ENCODE peak calls at places on chromosomes 4 and X, in nine cellular contexts. O is GM12864; A is PC-3; P is glutamatergic neuron; G is left ventricle myocardium inferior; F is psoas muscle; M is CD8-positive, alpha-beta T cell; B is cardiac muscle cell; K is astrocyte of the spinal cord. E is an unnamed sample.

GRCh38 chrX:10797493-10797892 is 177.1 kb upstream of the MID1 start:
- DNase-seq in O (no peak), A (peak), P (no peak), G (no peak), F (no peak), M (no peak), B (peak), K (peak), E (no peak)

GRCh38 chr4:174086829-174087799 is 196.4 kb downstream of the FBXO8 start:
- DNase-seq in O (no peak), A (no peak), P (no peak), G (no peak), F (no peak), M (no peak), B (no peak), K (no peak), E (no peak)

GRCh38 chr4:11005321-11005720 is 320.8 kb upstream of the CLNK start:
- DNase-seq in O (no peak), A (no peak), P (no peak), G (no peak), F (no peak), M (no peak), B (no peak), K (no peak), E (no peak)

GRCh38 chr4:102600689-102601088 is 99.5 kb downstream of the NFKB1 start:
- DNase-seq in O (no peak), A (no peak), P (no peak), G (no peak), F (no peak), M (no peak), B (no peak), K (no peak), E (no peak)

GRCh38 chr4:59727745-59728144 is 1472.4 kb upstream of the ADGRL3 start:
- DNase-seq in O (no peak), A (no peak), P (no peak), G (no peak), F (no peak), M (no peak), B (no peak), K (no peak), E (no peak)

GRCh38 chrX:71366674-71367256 is 608 bp downstream of the TAF1 start:
- DNase-seq in O (no peak), A (no peak), P (peak), G (peak), F (peak), M (peak), B (peak), K (peak), E (peak)

GRCh38 chr4:149293233-149293632 is 522.4 kb downstream of the IQCM start:
- DNase-seq in O (no peak), A (no peak), P (no peak), G (no peak), F (no peak), M (no peak), B (peak), K (no peak), E (no peak)

GRCh38 chrX:102067966-102068723 is 57.3 kb upstream of the TCEAL2 start:
- DNase-seq in O (no peak), A (peak), P (no peak), G (no peak), F (no peak), M (no peak), B (peak), K (peak), E (peak)

GRCh38 chr4:72629540-72629939 is 60.5 kb upstream of the ADAMTS3 start:
- DNase-seq in O (no peak), A (peak), P (no peak), G (no peak), F (no peak), M (no peak), B (peak), K (peak), E (no peak)

GRCh38 chr4:174928174-174928573 is 10.0 kb downstream of the ADAM29 start:
- DNase-seq in O (no peak), A (no peak), P (no peak), G (no peak), F (no peak), M (peak), B (no peak), K (no peak), E (no peak)

GRCh38 chrX:54714424-54714823 is 83.6 kb downstream of the ITIH6 start:
- DNase-seq in O (no peak), A (no peak), P (no peak), G (no peak), F (no peak), M (no peak), B (no peak), K (no peak), E (no peak)

GRCh38 chr4:5708171-5708828 is at the start of gene EVC2:
- DNase-seq in O (no peak), A (peak), P (peak), G (peak), F (peak), M (peak), B (peak), K (peak), E (peak)

GRCh38 chrX:56468441-56468840 is 95.0 kb upstream of the UBQLN2 start:
- DNase-seq in O (no peak), A (no peak), P (no peak), G (no peak), F (no peak), M (no peak), B (no peak), K (no peak), E (no peak)

GRCh38 chr4:123621072-123621705 is 224.6 kb downstream of the SPRY1 start:
- DNase-seq in O (no peak), A (no peak), P (no peak), G (no peak), F (peak), M (no peak), B (peak), K (peak), E (no peak)

GRCh38 chrX:72107841-72108590 is 23.7 kb downstream of the RTL5 start:
- DNase-seq in O (no peak), A (no peak), P (no peak), G (no peak), F (no peak), M (no peak), B (no peak), K (no peak), E (no peak)

GRCh38 chr4:183987529-183987946 is 82.4 kb downstream of the STOX2 start:
- DNase-seq in O (no peak), A (peak), P (no peak), G (peak), F (peak), M (no peak), B (peak), K (peak), E (no peak)

GRCh38 chrX:653316-653715 is 22.7 kb downstream of the SHOX start:
- DNase-seq in O (no peak), A (no peak), P (no peak), G (no peak), F (no peak), M (no peak), B (no peak), K (no peak), E (no peak)

GRCh38 chrX:102995316-102995715 is 58.2 kb downstream of the RAB40AL start:
- DNase-seq in O (no peak), A (no peak), P (no peak), G (no peak), F (no peak), M (no peak), B (no peak), K (no peak), E (no peak)

GRCh38 chr4:119246177-119246576 is 33.7 kb downstream of the USP53 start:
- DNase-seq in O (no peak), A (no peak), P (no peak), G (no peak), F (peak), M (no peak), B (no peak), K (no peak), E (no peak)

GRCh38 chr4:76526585-76526990 is 91.6 kb downstream of the SHROOM3 start:
- DNase-seq in O (no peak), A (peak), P (no peak), G (no peak), F (no peak), M (no peak), B (no peak), K (peak), E (no peak)

GRCh38 chr4:141346144-141346543 is 125.4 kb downstream of the ZNF330 start:
- DNase-seq in O (no peak), A (peak), P (no peak), G (no peak), F (no peak), M (no peak), B (peak), K (peak), E (no peak)

GRCh38 chr4:148857973-148858534 is 415.8 kb upstream of the NR3C2 start:
- DNase-seq in O (no peak), A (no peak), P (no peak), G (no peak), F (no peak), M (no peak), B (no peak), K (no peak), E (no peak)

GRCh38 chr4:145868637-145869409 is 69.8 kb downstream of the ZNF827 start:
- DNase-seq in O (peak), A (peak), P (no peak), G (no peak), F (no peak), M (no peak), B (peak), K (peak), E (no peak)

GRCh38 chrX:20711366-20711765 is 444.7 kb upstream of the RPS6KA3 start:
- DNase-seq in O (no peak), A (no peak), P (no peak), G (no peak), F (no peak), M (no peak), B (no peak), K (no peak), E (no peak)

GRCh38 chr4:82842593-82842992 is 44.0 kb upstream of the SCD5 start:
- DNase-seq in O (no peak), A (no peak), P (no peak), G (no peak), F (no peak), M (no peak), B (peak), K (no peak), E (no peak)

GRCh38 chr4:156196722-156197121 is 243.1 kb upstream of the CTSO start:
- DNase-seq in O (no peak), A (no peak), P (no peak), G (no peak), F (no peak), M (no peak), B (no peak), K (no peak), E (no peak)

GRCh38 chr4:53321151-53321987 is 44.5 kb downstream of the SCFD2 start:
- DNase-seq in O (no peak), A (peak), P (no peak), G (no peak), F (no peak), M (no peak), B (peak), K (peak), E (no peak)

GRCh38 chrX:115260330-115260729 is 26.4 kb upstream of the LRCH2 start:
- DNase-seq in O (no peak), A (peak), P (no peak), G (no peak), F (no peak), M (no peak), B (peak), K (peak), E (no peak)

GRCh38 chr4:157896726-157897125 is 276.1 kb downstream of the GASK1B start:
- DNase-seq in O (no peak), A (no peak), P (no peak), G (no peak), F (no peak), M (no peak), B (no peak), K (no peak), E (no peak)

GRCh38 chr4:76377922-76378321 is 43.0 kb downstream of the CCDC158 start:
- DNase-seq in O (no peak), A (peak), P (peak), G (no peak), F (no peak), M (peak), B (peak), K (peak), E (peak)

GRCh38 chr4:153465922-153466636 is at the start of gene TMEM131L:
- DNase-seq in O (no peak), A (peak), P (peak), G (peak), F (peak), M (peak), B (peak), K (peak), E (peak)

GRCh38 chrX:150163956-150164726 is 199.0 kb upstream of the MAMLD1 start:
- DNase-seq in O (no peak), A (no peak), P (no peak), G (no peak), F (no peak), M (no peak), B (no peak), K (no peak), E (no peak)

GRCh38 chrX:17038681-17039161 is 92.3 kb downstream of the REPS2 start:
- DNase-seq in O (no peak), A (no peak), P (no peak), G (no peak), F (no peak), M (no peak), B (peak), K (peak), E (no peak)

DNA sequence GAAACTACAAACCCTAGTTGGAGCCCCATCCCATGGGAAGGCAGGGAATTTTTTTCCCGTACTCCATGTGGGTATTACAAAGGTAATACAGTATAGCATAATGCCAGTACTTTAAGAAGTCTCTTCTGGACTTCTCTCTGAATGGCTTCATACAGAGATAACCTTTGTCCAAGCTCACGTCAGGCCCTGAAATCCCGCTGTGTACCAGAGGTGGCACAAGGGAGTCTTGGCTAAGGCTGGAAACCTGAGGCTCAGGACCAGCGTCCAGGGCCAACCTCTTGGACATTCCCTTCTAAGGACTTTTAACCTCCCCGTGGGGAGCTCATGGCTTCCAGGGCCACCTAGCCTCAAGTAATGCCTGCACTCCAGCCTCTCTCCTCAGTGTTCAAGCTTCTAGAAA is 338.9 kb upstream of the FAM241A start:
- DNase-seq in O (no peak), A (peak), P (peak), G (no peak), F (no peak), M (no peak), B (no peak), K (no peak), E (peak)
- TF ChIP-seq CTCF in O (peak), A (peak), P (no peak), G (no peak), F (no peak), M (no peak), B (no peak), K (peak), E (peak)

DNA sequence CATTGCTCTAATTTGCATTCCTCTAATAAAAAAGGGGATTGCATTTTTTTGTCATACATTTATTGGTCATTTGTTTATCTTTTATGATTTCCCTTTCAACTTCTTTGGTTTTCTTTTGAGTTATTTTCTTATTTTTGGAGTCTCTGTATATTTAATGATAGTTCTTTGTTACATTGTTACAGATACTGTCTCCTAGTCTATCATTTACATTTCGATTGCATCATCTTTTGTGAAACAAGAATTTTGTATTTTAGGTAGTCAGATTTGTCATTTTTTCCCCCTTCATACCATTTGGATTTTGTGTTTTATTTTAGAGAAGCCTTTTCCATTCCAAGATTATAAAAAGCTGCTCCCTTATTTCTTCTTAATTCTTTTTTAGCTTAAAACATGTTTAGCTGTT is 37.1 kb downstream of the SNX25 start:
- DNase-seq in O (no peak), A (no peak), P (no peak), G (no peak), F (no peak), M (no peak), B (no peak), K (no peak), E (no peak)
- TF ChIP-seq CTCF in O (no peak), A (no peak), P (no peak), G (no peak), F (no peak), M (no peak), B (no peak), K (no peak), E (no peak)

GRCh38 chr4:15021301-15021700 is 19.0 kb downstream of the CPEB2 start:
- DNase-seq in O (no peak), A (no peak), P (no peak), G (no peak), F (no peak), M (no peak), B (no peak), K (no peak), E (no peak)

GRCh38 chr4:15027921-15028435 is 25.7 kb downstream of the CPEB2 start:
- DNase-seq in O (no peak), A (no peak), P (no peak), G (no peak), F (no peak), M (no peak), B (peak), K (no peak), E (no peak)

GRCh38 chr4:15024386-15024785 is 22.1 kb downstream of the CPEB2 start:
- DNase-seq in O (no peak), A (no peak), P (no peak), G (no peak), F (no peak), M (no peak), B (peak), K (no peak), E (no peak)

GRCh38 chr4:15021946-15022345 is 19.7 kb downstream of the CPEB2 start:
- DNase-seq in O (no peak), A (no peak), P (no peak), G (no peak), F (no peak), M (no peak), B (no peak), K (no peak), E (no peak)

GRCh38 chr4:15025693-15026092 is 23.4 kb downstream of the CPEB2 start:
- DNase-seq in O (no peak), A (no peak), P (no peak), G (no peak), F (no peak), M (no peak), B (no peak), K (no peak), E (no peak)
- TF ChIP-seq CTCF in O (no peak), A (no peak), P (no peak), G (no peak), F (no peak), M (no peak), B (no peak), K (no peak), E (no peak)

GRCh38 chrX:76850851-76851250 is 423.3 kb downstream of the MAGEE1 start:
- DNase-seq in O (no peak), A (peak), P (no peak), G (no peak), F (no peak), M (no peak), B (no peak), K (no peak), E (no peak)
- TF ChIP-seq CTCF in O (peak), A (peak), P (no peak), G (no peak), F (no peak), M (no peak), B (no peak), K (peak), E (no peak)